ENCODE peak calls at places on chromosomes 13 and 19, in five cellular contexts. C is stimulated activated CD4-positive, alpha-beta T cell treated with anti-CD3 and anti-CD28 coated beads, TNF-alpha, amount 100 ng/mL, for 48 hours; V is HT-29; O is CD8-positive, alpha-beta memory T cell; Y is GM12892. I is an unnamed sample.

GRCh38 chr13:48731957-48732569 is 78.3 kb downstream of the CYSLTR2 start:
- DNase-seq in C (peak), V (peak), O (peak), Y (no peak), I (peak)

GRCh38 chr19:7294571-7295212 is 478 bp upstream of the INSR start:
- DNase-seq in C (no peak), Y (peak), O (no peak), V (peak), I (no peak)

GRCh38 chr13:89267734-89268133 is 1596.6 kb downstream of the SLITRK5 start:
- DNase-seq in C (no peak), Y (no peak), O (no peak), V (no peak), I (no peak)

GRCh38 chr13:97338571-97338970 is 95.4 kb upstream of the RAP2A start:
- DNase-seq in C (no peak), V (no peak), Y (no peak), O (no peak), I (no peak)

GRCh38 chr13:44396963-44397580 is 23.4 kb downstream of the SERP2 start:
- DNase-seq in C (no peak), V (no peak), O (no peak), Y (no peak), I (no peak)

GRCh38 chr19:11130824-11131455 is 24.6 kb downstream of the SPC24 start:
- DNase-seq in V (peak), C (peak), Y (peak), O (peak), I (peak)

GRCh38 chr19:10086032-10086903 is at the start of gene SHFL:
- DNase-seq in V (peak), Y (peak), O (peak), C (peak), I (peak)

GRCh38 chr19:33641956-33642498 is 20.3 kb downstream of the CHST8 start:
- DNase-seq in Y (no peak), O (no peak), V (no peak), C (no peak), I (no peak)

GRCh38 chr19:3135961-3136683 is at the start of gene GNA15:
- DNase-seq in C (no peak), V (peak), Y (no peak), O (peak), I (peak)

GRCh38 chr19:35509018-35509652 is 4.3 kb downstream of the DMKN start:
- DNase-seq in Y (peak), V (peak), O (no peak), C (no peak), I (peak)

GRCh38 chr19:19515764-19516519 is at the start of gene NDUFA13:
- DNase-seq in V (peak), O (peak), Y (peak), C (peak), I (peak)

GRCh38 chr13:30009411-30009810 is 159.0 kb upstream of the UBL3 start:
- DNase-seq in O (no peak), V (no peak), C (no peak), Y (no peak), I (no peak)

GRCh38 chr13:29239653-29240525 is 355.6 kb downstream of the SLC7A1 start:
- DNase-seq in Y (no peak), C (no peak), V (no peak), O (no peak), I (no peak)